ENCODE peak calls at places on chromosomes 11 and 22, in four cellular contexts. S, A, H and G are unnamed samples.

GRCh38 chr11:94769897-94770296 is 1.7 kb downstream of the AMOTL1 start:
- DNase-seq in H (peak; percentile 51), S (no peak), A (no peak), G (no peak)

GRCh38 chr22:24554316-24555159 is at the start of gene GUCD1:
- DNase-seq in H (peak; percentile 63), S (no peak), A (no peak), G (peak; percentile 55)

GRCh38 chr11:126339073-126339865 is 16.2 kb upstream of the ST3GAL4 start:
- DNase-seq in H (no peak), A (no peak), S (no peak), G (no peak)

GRCh38 chr11:66047541-66048365 is 1.2 kb downstream of the GAL3ST3 start:
- DNase-seq in S (no peak), A (no peak), H (no peak), G (no peak)

GRCh38 chr11:27699926-27700350 is 317 bp downstream of the BDNF start:
- DNase-seq in A (no peak), H (peak; percentile 44), S (no peak), G (no peak)

GRCh38 chr11:46285173-46285572 is 7.7 kb downstream of the CREB3L1 start:
- DNase-seq in H (peak; percentile 64), A (no peak), S (no peak), G (no peak)

GRCh38 chr11:3995949-3996554 is 98.5 kb upstream of the RRM1 start:
- DNase-seq in S (no peak), A (no peak), H (peak; percentile 81), G (no peak)

GRCh38 chr22:44667829-44668189 is 34.2 kb upstream of the PRR5 start:
- DNase-seq in A (no peak), H (peak; percentile 49), S (no peak), G (no peak)

GRCh38 chr11:3709977-3710376 is 38.8 kb upstream of the CHRNA10 start:
- DNase-seq in A (no peak), H (peak; percentile 43), S (no peak), G (no peak)

GRCh38 chr22:42026705-42027104 is 28.1 kb downstream of the WBP2NL start:
- DNase-seq in H (no peak), S (no peak), A (no peak), G (no peak)

GRCh38 chr11:269146-269890 is 8.9 kb upstream of the NLRP6 start:
- DNase-seq in H (peak; percentile 54), S (no peak), A (no peak), G (no peak)

GRCh38 chr11:13415201-13415600 is 47.8 kb downstream of the BTBD10 start:
- DNase-seq in H (no peak), A (no peak), S (no peak), G (no peak)

GRCh38 chr11:67648140-67648795 is 2.3 kb downstream of the ACY3 start:
- DNase-seq in H (peak; percentile 22), A (no peak), S (no peak), G (peak; percentile 77)

GRCh38 chr11:32065865-32066264 is 25.0 kb upstream of the RCN1 start:
- DNase-seq in S (no peak), H (no peak), A (no peak), G (no peak)

GRCh38 chr11:10125522-10126133 is 168.4 kb downstream of the SBF2 start:
- DNase-seq in S (no peak), H (peak; percentile 55), A (no peak), G (no peak)

GRCh38 chr11:115334932-115335788 is 169.1 kb downstream of the CADM1 start:
- DNase-seq in A (peak; percentile 21), S (peak; percentile 12), H (peak; percentile 34), G (peak; percentile 23)

GRCh38 chr22:38657248-38657909 is 941 bp downstream of the CBY1 start:
- DNase-seq in H (peak; percentile 47), S (no peak), A (peak; percentile 31), G (peak; percentile 32)

GRCh38 chr22:38353142-38353629 is 36.0 kb upstream of the CSNK1E start:
- DNase-seq in H (peak; percentile 75), S (peak; percentile 46), A (peak; percentile 88), G (peak; percentile 70)

GRCh38 chr22:40654522-40655167 is 18.1 kb upstream of the MRTFA start:
- DNase-seq in S (no peak), A (peak; percentile 64), H (peak; percentile 87), G (no peak)

GRCh38 chr22:22593964-22594656 is 35.0 kb upstream of the PRAME start:
- DNase-seq in H (peak; percentile 58), S (peak; percentile 29), A (peak; percentile 73), G (peak; percentile 75)

GRCh38 chr11:99260696-99261095 is 239.9 kb downstream of the CNTN5 start:
- DNase-seq in S (no peak), A (no peak), H (no peak), G (no peak)

GRCh38 chr11:87265132-87265531 is 227.4 kb downstream of the TMEM135 start:
- DNase-seq in A (no peak), S (no peak), H (peak; percentile 59), G (no peak)

GRCh38 chr22:24162377-24162927 is 18.8 kb upstream of the SUSD2 start:
- DNase-seq in S (no peak), H (no peak), A (no peak), G (no peak)

GRCh38 chr22:49500076-49500460 is 327.6 kb downstream of the BRD1 start:
- DNase-seq in A (no peak), H (no peak), S (no peak), G (no peak)

GRCh38 chr22:28063656-28064055 is 144.6 kb upstream of the PITPNB start:
- DNase-seq in H (no peak), A (no peak), S (no peak), G (no peak)

GRCh38 chr11:22273781-22274180 is 64.4 kb upstream of the SLC17A6 start:
- DNase-seq in H (no peak), S (no peak), A (no peak), G (no peak)

GRCh38 chr11:640021-640706 is 3.1 kb downstream of the DRD4 start:
- DNase-seq in S (no peak), A (peak; percentile 40), H (no peak), G (peak; percentile 46)

GRCh38 chr11:133934599-133935550 is 21.9 kb downstream of the IGSF9B start:
- DNase-seq in S (peak; percentile 69), H (peak; percentile 81), A (peak; percentile 87), G (peak; percentile 60)

GRCh38 chr11:68256331-68256741 is 15.4 kb downstream of the C11orf24 start:
- DNase-seq in A (no peak), H (peak; percentile 29), S (no peak), G (peak; percentile 16)

GRCh38 chr11:74162688-74163467 is 7.9 kb downstream of the C2CD3 start:
- DNase-seq in A (no peak), H (no peak), S (no peak), G (no peak)

GRCh38 chr11:29022676-29023075 is 914.5 kb downstream of the METTL15 start:
- DNase-seq in H (peak; percentile 53), S (no peak), A (no peak), G (no peak)

DNA sequence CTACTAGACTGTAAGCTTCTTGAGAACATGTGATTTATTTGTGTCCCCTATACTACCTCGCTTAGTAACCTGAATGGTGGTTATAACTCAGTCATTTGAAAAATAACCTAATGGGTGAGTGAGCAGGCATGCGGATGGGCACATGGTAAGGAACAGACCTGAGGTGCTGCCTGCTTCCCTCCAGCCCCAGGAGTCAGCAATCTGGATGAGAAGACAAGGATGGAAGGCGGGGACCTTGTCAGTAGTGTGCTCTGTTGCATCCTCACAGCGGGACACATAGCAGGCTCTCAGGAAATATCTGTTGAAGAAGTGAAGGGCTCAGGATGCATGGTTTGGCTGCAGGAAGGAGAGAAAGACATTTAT is 108.6 kb downstream of the ZBTB16 start:
- DNase-seq in S (no peak), A (no peak), H (no peak), G (no peak)
- H3K9ac ChIP-seq in S (no peak overlapping the region), A (no peak overlapping the region), H (no peak overlapping the region), G (no peak overlapping the region)

GRCh38 chr11:26149585-26149984 is 182.3 kb upstream of the ANO3 start:
- DNase-seq in H (no peak), A (no peak), S (no peak), G (no peak)

GRCh38 chr11:26144309-26144690 is 187.6 kb upstream of the ANO3 start:
- DNase-seq in A (no peak), H (no peak), S (no peak), G (no peak)

DNA sequence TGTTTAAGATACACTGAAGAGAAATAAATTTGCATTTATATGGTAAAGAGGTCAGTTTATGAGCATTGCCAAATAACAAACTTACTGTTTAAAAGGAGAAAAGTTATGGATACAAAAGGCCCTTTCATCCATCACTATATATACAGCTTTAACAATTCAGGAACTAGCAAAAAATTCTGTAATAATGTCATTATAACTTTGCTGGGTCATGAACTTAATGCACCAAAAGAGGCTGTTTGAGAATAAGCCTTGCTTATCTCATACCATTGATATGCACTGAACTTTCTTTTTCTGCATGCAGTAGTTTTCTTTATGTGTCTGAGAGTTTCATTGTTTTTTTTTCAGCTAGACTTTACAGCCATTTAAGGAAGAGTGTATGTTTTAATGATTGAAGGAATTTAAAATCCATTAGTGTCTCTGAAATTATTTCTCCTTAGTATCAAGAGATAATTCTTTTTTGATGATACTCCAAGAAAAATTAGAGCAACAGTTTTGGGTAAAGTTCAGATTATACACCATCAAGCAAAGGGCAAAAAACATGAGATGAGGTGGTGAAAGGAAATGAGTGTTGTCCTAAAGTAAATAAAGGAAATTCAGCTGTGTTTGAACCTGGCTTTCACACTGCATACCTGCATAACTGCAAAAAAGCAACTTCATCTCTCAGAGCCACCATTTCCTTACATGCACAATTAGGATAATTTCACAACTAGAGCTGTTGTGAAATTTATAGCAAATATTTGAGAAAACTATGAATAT is 188.2 kb upstream of the ANO3 start:
- DNase-seq in H (no peak), A (no peak), S (no peak), G (no peak)
- H3K4me2 ChIP-seq in H (no peak overlapping the region), A (peak overlapping the region; percentile 4), S (no peak overlapping the region), G (no peak overlapping the region)

DNA sequence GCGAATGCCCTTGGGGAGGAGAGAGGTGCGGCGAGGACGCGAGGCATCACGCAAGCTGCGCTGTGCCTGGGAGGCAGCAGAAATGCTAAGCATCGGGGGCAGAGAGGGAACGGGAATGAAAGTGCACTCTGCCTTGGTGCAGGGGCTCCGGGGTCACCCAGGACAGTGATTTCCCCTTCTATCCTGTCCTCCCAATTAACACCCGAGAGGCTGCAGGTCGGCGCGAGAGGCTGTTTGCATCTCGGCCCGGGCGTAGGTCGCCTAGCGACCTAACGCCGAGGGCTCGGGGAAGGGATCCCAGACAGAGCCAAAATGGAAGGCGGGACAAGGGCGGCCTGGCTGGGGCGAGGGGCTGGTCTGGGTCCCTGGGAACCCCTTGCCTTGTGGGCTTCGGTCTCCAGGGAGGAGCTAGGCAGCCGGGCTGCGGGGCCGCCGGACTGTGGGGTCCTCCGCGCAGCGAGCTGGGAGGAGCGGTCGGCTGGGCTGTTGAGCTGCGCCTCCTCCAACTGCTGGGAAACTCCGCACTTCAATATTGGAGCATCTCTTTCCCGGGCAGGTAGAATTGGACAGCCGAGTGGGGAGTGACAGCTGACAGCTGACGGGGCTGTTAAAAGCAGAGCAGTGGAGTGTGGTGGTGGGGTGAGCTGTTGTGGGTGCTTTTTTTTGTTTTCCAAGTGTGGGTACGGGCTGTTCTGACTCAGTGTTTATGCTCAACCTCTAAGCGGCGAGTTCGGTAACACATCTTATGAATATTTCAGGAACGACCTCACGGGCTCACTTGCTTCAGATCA is 694 bp downstream of the ELMOD1 start:
- DNase-seq in H (peak; percentile 70), S (peak; percentile 29), A (peak; percentile 68), G (peak; percentile 68)
- H3K9ac ChIP-seq in H (peak overlapping the region; percentile 50), S (peak overlapping the region; percentile 46), A (no peak overlapping the region), G (no peak overlapping the region)

GRCh38 chr22:46625843-46626349 is 5.7 kb downstream of the GRAMD4 start:
- DNase-seq in S (no peak), H (no peak), A (no peak), G (no peak)

GRCh38 chr22:46626356-46626755 is 6.2 kb downstream of the GRAMD4 start:
- DNase-seq in S (no peak), A (no peak), H (no peak), G (no peak)

GRCh38 chr22:46626911-46627805 is 7.0 kb downstream of the GRAMD4 start:
- DNase-seq in S (no peak), A (no peak), H (no peak), G (peak; percentile 41)

GRCh38 chr22:46627806-46628482 is 7.8 kb downstream of the GRAMD4 start:
- DNase-seq in H (no peak), S (no peak), A (no peak), G (no peak)

GRCh38 chr22:46625113-46625842 is 5.1 kb downstream of the GRAMD4 start:
- DNase-seq in A (no peak), H (no peak), S (no peak), G (no peak)
- H3K4me2 ChIP-seq in A (no peak overlapping the region), H (no peak overlapping the region), S (no peak overlapping the region), G (no peak overlapping the region)